ENCODE peak calls at places on chromosomes 16 and 17, in six cellular contexts. M, Y, I, T, F and X are unnamed samples.

GRCh38 chr17:9929873-9930272 is 24.8 kb upstream of the RCVRN start:
- DNase-seq in M (no peak), Y (no peak), I (no peak), T (no peak), F (no peak), X (no peak)

GRCh38 chr17:47895254-47895855 is 681 bp upstream of the SP2 start:
- DNase-seq in M (peak; percentile 4), Y (no peak), I (peak; percentile 38), T (peak; percentile 18), F (peak; percentile 71), X (no peak)

GRCh38 chr16:85754403-85754802 is 3.5 kb upstream of the C16orf74 start:
- DNase-seq in M (no peak), Y (no peak), I (no peak), T (no peak), F (no peak), X (no peak)

GRCh38 chr17:19728114-19728495 is 11.7 kb upstream of the SLC47A2 start:
- DNase-seq in M (no peak), Y (peak; percentile 64), I (peak; percentile 89), T (peak; percentile 87), F (peak; percentile 72), X (peak; percentile 75)

GRCh38 chr17:36931697-36932382 is 5.4 kb upstream of the LHX1 start:
- DNase-seq in M (no peak), Y (no peak), I (no peak), T (no peak), F (no peak), X (no peak)

GRCh38 chr17:58755577-58756245 is at the start of gene PPM1E:
- DNase-seq in M (no peak), Y (peak; percentile 10), I (peak; percentile 85), T (peak; percentile 44), F (peak; percentile 26), X (peak; percentile 96)

GRCh38 chr17:7704601-7705268 is at the start of gene EFNB3:
- DNase-seq in M (no peak), Y (no peak), I (peak; percentile 43), T (no peak), F (no peak), X (no peak)

GRCh38 chr17:13557077-13557476 is 44.7 kb downstream of the HS3ST3A1 start:
- DNase-seq in M (no peak), Y (no peak), I (peak; percentile 56), T (peak; percentile 64), F (no peak), X (no peak)

GRCh38 chr16:27781195-27781524 is 231.2 kb downstream of the KATNIP start:
- DNase-seq in M (no peak), Y (no peak), I (peak; percentile 82), T (no peak), F (no peak), X (no peak)

GRCh38 chr16:30887927-30888326 is 6.0 kb downstream of the BCL7C start:
- DNase-seq in M (no peak), Y (no peak), I (no peak), T (no peak), F (no peak), X (no peak)

GRCh38 chr16:12976936-12977335 is 75.5 kb downstream of the SHISA9 start:
- DNase-seq in M (no peak), Y (no peak), I (no peak), T (peak; percentile 68), F (no peak), X (no peak)

GRCh38 chr16:86768999-86769398 is 190.7 kb downstream of the FOXL1 start:
- DNase-seq in M (no peak), Y (no peak), I (no peak), T (peak; percentile 73), F (no peak), X (no peak)

GRCh38 chr16:55662641-55663040 is 6.9 kb downstream of the SLC6A2 start:
- DNase-seq in M (no peak), Y (no peak), I (no peak), T (peak; percentile 39), F (no peak), X (no peak)

GRCh38 chr16:6735631-6736030 is 597.0 kb upstream of the RBFOX1 start:
- DNase-seq in M (no peak), Y (no peak), I (no peak), T (no peak), F (no peak), X (no peak)

GRCh38 chr17:77708936-77709335 is 249.6 kb upstream of the TNRC6C start:
- DNase-seq in M (no peak), Y (no peak), I (no peak), T (no peak), F (no peak), X (no peak)

GRCh38 chr17:34721326-34721725 is 141.9 kb downstream of the TMEM132E start:
- DNase-seq in M (no peak), Y (no peak), I (no peak), T (no peak), F (no peak), X (no peak)

GRCh38 chr17:31489295-31490018 is 98.0 kb downstream of the RAB11FIP4 start:
- DNase-seq in M (no peak), Y (no peak), I (no peak), T (no peak), F (no peak), X (peak; percentile 70)

GRCh38 chr17:49106366-49107210 is 26.0 kb upstream of the B4GALNT2 start:
- DNase-seq in M (no peak), Y (no peak), I (peak; percentile 32), T (peak; percentile 34), F (no peak), X (peak; percentile 38)

GRCh38 chr17:15456972-15457722 is 10.3 kb downstream of the CDRT4 start:
- DNase-seq in M (no peak), Y (peak; percentile 46), I (peak; percentile 83), T (peak; percentile 95), F (no peak), X (no peak)

GRCh38 chr16:81526935-81527334 is 82.3 kb downstream of the CMIP start:
- DNase-seq in M (no peak), Y (no peak), I (peak; percentile 83), T (no peak), F (no peak), X (no peak)

GRCh38 chr16:47008174-47008573 is 34.7 kb upstream of the DNAJA2 start:
- DNase-seq in M (no peak), Y (no peak), I (no peak), T (no peak), F (no peak), X (no peak)

GRCh38 chr17:77145209-77145608 is 4.4 kb downstream of the SEC14L1 start:
- DNase-seq in M (no peak), Y (no peak), I (no peak), T (no peak), F (no peak), X (no peak)

GRCh38 chr17:17682737-17683675 is 1.7 kb downstream of the RAI1 start:
- DNase-seq in M (peak; percentile 39), Y (peak; percentile 47), I (peak; percentile 70), T (peak; percentile 80), F (peak; percentile 64), X (no peak)

GRCh38 chr16:25895371-25895770 is 203.6 kb downstream of the HS3ST4 start:
- DNase-seq in M (no peak), Y (no peak), I (no peak), T (no peak), F (no peak), X (no peak)

GRCh38 chr17:72943826-72944689 is 148.4 kb downstream of the SLC39A11 start:
- DNase-seq in M (no peak), Y (no peak), I (no peak), T (peak; percentile 4), F (no peak), X (no peak)

GRCh38 chr17:73991260-73991659 is 212.2 kb upstream of the RPL38 start:
- DNase-seq in M (no peak), Y (no peak), I (no peak), T (no peak), F (no peak), X (no peak)

GRCh38 chr17:38867179-38867994 is 2.5 kb upstream of the LASP1 start:
- DNase-seq in M (peak; percentile 44), Y (no peak), I (no peak), T (peak; percentile 68), F (no peak), X (no peak)

GRCh38 chr17:9350083-9350482 is 225.5 kb downstream of the STX8 start:
- DNase-seq in M (no peak), Y (no peak), I (peak; percentile 93), T (peak; percentile 90), F (no peak), X (no peak)

GRCh38 chr16:85372627-85373372 is 240.3 kb upstream of the GSE1 start:
- DNase-seq in M (no peak), Y (no peak), I (peak; percentile 89), T (peak; percentile 71), F (no peak), X (no peak)

GRCh38 chr17:18158022-18158600 is 25.5 kb upstream of the ALKBH5 start:
- DNase-seq in M (peak; percentile 88), Y (peak; percentile 53), I (peak; percentile 91), T (peak; percentile 74), F (peak; percentile 17), X (no peak)

GRCh38 chr17:29593546-29594440 is 861 bp downstream of the ANKRD13B start:
- DNase-seq in M (no peak), Y (no peak), I (no peak), T (no peak), F (no peak), X (peak; percentile 69)

GRCh38 chr17:39608142-39608541 is 422 bp upstream of the NEUROD2 start:
- DNase-seq in M (no peak), Y (no peak), I (no peak), T (no peak), F (no peak), X (no peak)